ENCODE peak calls at places on chromosomes 2 and 18, in eight cellular contexts. R is H1, G is endothelial cell of umbilical vein, Q is HCT116, L is GM12878, N is HepG2, J is SK-N-SH, P is K562. A is an unnamed sample.

GRCh38 chr2:172153161-172153560 is 50.5 kb upstream of the DLX2 start:
- DNase-seq in R (no peak), G (no peak), Q (no peak), L (no peak), N (no peak), J (no peak), P (no peak), A (no peak)

GRCh38 chr18:3461704-3462103 is 11.7 kb downstream of the TGIF1 start:
- DNase-seq in R (no peak), G (no peak), Q (no peak), L (no peak), N (no peak), J (no peak), P (no peak), A (no peak)

GRCh38 chr2:162545254-162545653 is 201.3 kb downstream of the GCA start:
- DNase-seq in R (no peak), G (no peak), Q (no peak), L (no peak), N (no peak), J (no peak), P (no peak), A (no peak)

GRCh38 chr2:54122171-54122935 is 6.9 kb downstream of the ACYP2 start:
- DNase-seq in R (no peak), G (no peak), Q (no peak), L (no peak), N (peak), J (no peak), P (no peak), A (no peak)

GRCh38 chr2:62939735-62940491 is 110.7 kb upstream of the OTX1 start:
- DNase-seq in R (no peak), G (no peak), Q (no peak), L (no peak), N (no peak), J (no peak), P (no peak), A (no peak)

GRCh38 chr2:96136123-96136720 is 2.1 kb downstream of the ASTL start:
- DNase-seq in R (no peak), G (no peak), Q (no peak), L (no peak), N (no peak), J (peak), P (no peak), A (no peak)

GRCh38 chr2:30764021-30764800 is 43.0 kb downstream of the CAPN13 start:
- DNase-seq in R (no peak), G (no peak), Q (no peak), L (no peak), N (no peak), J (no peak), P (no peak), A (no peak)

GRCh38 chr2:13040043-13040442 is 323.3 kb downstream of the TRIB2 start:
- DNase-seq in R (no peak), G (no peak), Q (no peak), L (no peak), N (no peak), J (no peak), P (no peak), A (peak)

GRCh38 chr18:8615397-8616025 is 6.3 kb downstream of the RAB12 start:
- DNase-seq in R (no peak), G (peak), Q (no peak), L (no peak), N (peak), J (peak), P (peak), A (no peak)

GRCh38 chr2:187138240-187138639 is 289.3 kb upstream of the ZSWIM2 start:
- DNase-seq in R (no peak), G (peak), Q (peak), L (no peak), N (peak), J (peak), P (peak), A (peak)

GRCh38 chr2:224163573-224164307 is 124.7 kb upstream of the SERPINE2 start:
- DNase-seq in R (no peak), G (peak), Q (no peak), L (no peak), N (no peak), J (no peak), P (no peak), A (no peak)

GRCh38 chr2:64650722-64651338 is 2.9 kb downstream of the SERTAD2 start:
- DNase-seq in R (no peak), G (no peak), Q (no peak), L (no peak), N (peak), J (no peak), P (no peak), A (no peak)

GRCh38 chr2:109141006-109141600 is 12.1 kb downstream of the SH3RF3 start:
- DNase-seq in R (no peak), G (no peak), Q (no peak), L (no peak), N (no peak), J (no peak), P (no peak), A (no peak)

GRCh38 chr18:9876867-9877654 is 8.7 kb upstream of the TXNDC2 start:
- DNase-seq in R (no peak), G (peak), Q (peak), L (no peak), N (peak), J (peak), P (peak), A (peak)
- TF ChIP-seq POLR2AphosphoS5 in R (no peak), G (peak), Q (peak), L (no peak), N (no peak), J (peak), P (peak), A (no peak)

DNA sequence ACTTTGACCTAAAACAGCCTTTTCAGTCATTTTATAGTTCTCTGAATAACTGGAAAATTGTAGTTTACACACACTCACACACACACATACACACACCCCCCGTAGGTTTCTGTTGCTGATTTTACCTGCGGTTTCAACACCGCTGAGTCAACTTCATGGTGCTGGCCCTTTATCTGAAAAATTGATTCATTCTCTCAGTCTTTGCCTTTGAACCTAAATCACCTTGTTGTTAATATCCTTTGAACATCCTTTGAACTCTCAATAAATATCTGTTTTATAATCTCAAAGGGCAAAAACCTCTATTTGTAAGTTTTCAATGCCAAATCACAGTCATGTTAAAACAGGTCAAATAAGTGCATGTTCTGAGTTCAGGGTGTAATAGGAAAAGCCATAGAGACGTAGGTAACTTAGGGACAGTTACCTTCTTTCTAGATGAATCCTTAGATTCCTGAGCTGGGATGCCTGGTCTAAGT is 109.0 kb upstream of the BZW1 start:
- DNase-seq in R (no peak), G (no peak), Q (no peak), L (no peak), N (peak), J (no peak), P (no peak), A (no peak)
- H3K4me2 ChIP-seq in R (no peak), G (no peak), Q (no peak), L (no peak), N (peak), J (no peak), P (no peak), A (peak)

DNA sequence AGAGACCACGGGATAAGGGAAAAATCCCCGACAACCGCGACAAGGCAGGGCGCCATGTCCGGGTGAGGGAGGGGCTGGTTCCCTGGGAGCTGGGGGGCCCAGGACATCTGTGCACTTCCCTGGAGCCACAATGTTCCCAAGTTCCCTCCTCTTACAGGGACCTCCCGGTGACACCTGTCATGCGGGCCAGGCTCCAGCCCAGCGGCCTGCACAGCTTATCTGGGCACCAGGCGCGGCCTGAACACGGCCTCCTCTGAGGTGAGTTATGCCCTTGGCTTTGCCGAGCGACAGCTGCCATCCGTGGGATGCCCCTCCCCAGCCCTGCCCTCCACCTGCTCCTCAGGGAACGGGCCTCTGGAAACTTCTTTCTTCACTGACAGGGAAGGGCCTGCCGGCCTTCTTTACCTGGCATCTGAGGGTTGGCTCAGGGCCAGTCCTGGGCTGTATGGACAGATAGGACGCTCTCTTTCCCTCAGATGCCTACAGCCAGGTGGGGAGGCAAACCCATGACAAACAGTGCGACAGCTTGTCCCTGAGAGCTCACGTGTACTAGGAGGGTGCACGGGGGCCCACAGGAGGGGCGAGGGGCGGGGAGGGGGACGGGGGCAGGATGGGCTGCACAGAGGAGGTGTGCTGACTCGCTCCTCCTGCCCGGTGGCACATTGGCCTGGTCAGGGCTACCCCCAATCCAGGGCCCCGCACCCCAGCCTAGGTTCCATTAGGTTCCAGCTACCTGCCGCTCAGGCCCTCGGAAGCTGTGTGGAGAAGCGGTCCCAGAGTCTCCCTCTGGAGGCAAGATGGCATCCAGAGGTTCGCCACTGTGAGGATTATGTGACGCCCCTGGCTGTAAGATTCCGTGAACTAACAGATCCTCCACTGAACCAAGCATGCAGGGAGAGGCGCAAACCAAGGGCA is 34.9 kb upstream of the HPCAL1 start:
- DNase-seq in R (no peak), G (no peak), Q (no peak), L (no peak), N (peak), J (no peak), P (no peak), A (peak)
- TF ChIP-seq POLR2AphosphoS5 in R (no peak), G (no peak), Q (no peak), L (no peak), N (no peak), J (no peak), P (no peak), A (no peak)

GRCh38 chr18:56115072-56116038 is 523.0 kb downstream of the TXNL1 start:
- DNase-seq in R (no peak), G (no peak), Q (no peak), L (no peak), N (no peak), J (no peak), P (no peak), A (no peak)

GRCh38 chr18:56108486-56109367 is 520.7 kb upstream of the TCF4 start:
- DNase-seq in R (no peak), G (peak), Q (no peak), L (no peak), N (no peak), J (no peak), P (no peak), A (no peak)

GRCh38 chr18:56112013-56112749 is 524.2 kb upstream of the TCF4 start:
- DNase-seq in R (no peak), G (peak), Q (no peak), L (peak), N (no peak), J (no peak), P (no peak), A (no peak)

GRCh38 chr18:56107821-56108485 is 520.0 kb upstream of the TCF4 start:
- DNase-seq in R (no peak), G (peak), Q (no peak), L (no peak), N (no peak), J (no peak), P (no peak), A (no peak)

DNA sequence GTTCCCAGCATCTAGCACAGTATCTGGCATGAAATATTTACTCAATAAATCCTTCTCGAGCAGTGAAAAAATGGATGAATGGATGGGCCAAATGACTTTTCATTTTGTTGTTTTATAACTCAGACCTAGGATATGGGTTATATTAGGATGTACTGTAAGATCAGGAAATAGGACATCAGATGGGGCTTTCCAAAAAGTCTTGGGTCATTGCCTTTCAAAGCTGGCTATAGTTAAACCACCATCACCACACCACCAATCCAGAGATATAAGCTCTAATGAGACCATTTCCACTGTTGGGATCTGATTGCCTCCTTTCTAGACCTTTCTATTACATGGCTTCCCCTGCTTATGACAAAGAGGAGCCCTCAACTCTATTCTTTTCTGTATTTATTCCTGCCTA is 525.0 kb upstream of the TCF4 start:
- DNase-seq in R (no peak), G (no peak), Q (no peak), L (peak), N (no peak), J (no peak), P (no peak), A (no peak)
- H3K4me2 ChIP-seq in R (no peak), G (no peak), Q (no peak), L (no peak), N (no peak), J (no peak), P (no peak), A (no peak)